ENCODE peak calls at places on chromosomes 1 and 21, in ten cellular contexts. J, K, G, Y, F, X, U, O, M and P are unnamed samples.

GRCh38 chr1:225612265-225612664 is 40.7 kb downstream of the ENAH start:
- DNase-seq in U (no peak), X (peak; percentile 24), J (no peak), Y (no peak), G (no peak), K (peak; percentile 36), F (no peak), O (no peak), M (no peak), P (no peak)

GRCh38 chr21:44555200-44555875 is 3.3 kb downstream of the KRTAP10-3 start:
- DNase-seq in O (no peak), X (no peak), K (no peak), G (no peak), F (peak; percentile 88), J (no peak), U (no peak), Y (no peak), M (no peak), P (no peak)

GRCh38 chr1:234638832-234639799 is 29.1 kb upstream of the IRF2BP2 start:
- DNase-seq in U (peak; percentile 51), M (no peak), K (no peak), F (no peak), O (no peak), X (peak; percentile 40), G (peak; percentile 16), J (no peak), Y (no peak), P (no peak)

GRCh38 chr1:50438945-50439344 is 15.7 kb upstream of the DMRTA2 start:
- DNase-seq in M (no peak), G (no peak), Y (no peak), U (no peak), K (no peak), X (peak; percentile 31), F (no peak), O (no peak), J (no peak), P (peak; percentile 43)

GRCh38 chr1:215166886-215167285 is 84.3 kb downstream of the KCNK2 start:
- DNase-seq in G (peak; percentile 55), J (no peak), X (peak; percentile 85), F (no peak), O (no peak), K (no peak), Y (no peak), M (no peak), U (no peak), P (peak; percentile 7)

GRCh38 chr1:113003751-113004690 is 48.0 kb upstream of the SLC16A1 start:
- DNase-seq in K (peak; percentile 48), O (no peak), M (no peak), U (no peak), F (no peak), X (no peak), Y (no peak), G (no peak), J (no peak), P (no peak)

GRCh38 chr1:154198756-154199562 is 7.1 kb upstream of the TPM3 start:
- DNase-seq in M (no peak), F (no peak), O (no peak), K (peak; percentile 83), X (peak; percentile 70), U (no peak), G (peak; percentile 61), J (peak; percentile 61), Y (peak; percentile 65), P (peak; percentile 57)

GRCh38 chr1:40258445-40258769 is 371 bp downstream of the ZMPSTE24 start:
- DNase-seq in O (no peak), U (no peak), F (no peak), Y (no peak), K (peak; percentile 30), G (peak; percentile 36), M (no peak), J (no peak), X (peak; percentile 31), P (no peak)

GRCh38 chr21:34133802-34134201 is 60.4 kb downstream of the MRPS6 start:
- DNase-seq in J (no peak), X (no peak), K (no peak), M (no peak), G (no peak), O (no peak), Y (no peak), U (no peak), F (no peak), P (no peak)

GRCh38 chr1:33152685-33153432 is 29.0 kb downstream of the TRIM62 start:
- DNase-seq in O (peak; percentile 57), U (no peak), K (peak; percentile 89), F (peak; percentile 93), X (peak; percentile 78), M (peak; percentile 76), Y (peak; percentile 40), J (peak; percentile 91), G (no peak), P (no peak)

GRCh38 chr1:46492269-46492853 is 2.7 kb downstream of the DMBX1 start:
- DNase-seq in J (no peak), U (no peak), F (no peak), X (no peak), O (no peak), G (no peak), Y (no peak), K (no peak), M (no peak), P (no peak)

GRCh38 chr1:30411206-30411605 is 312.2 kb downstream of the MATN1 start:
- DNase-seq in Y (no peak), U (peak; percentile 5), M (no peak), G (no peak), F (peak; percentile 68), O (no peak), K (no peak), X (no peak), J (no peak), P (no peak)

GRCh38 chr1:47031059-47031458 is 7.6 kb downstream of the CYP4X1 start:
- DNase-seq in M (no peak), F (peak; percentile 14), G (peak; percentile 21), O (no peak), J (no peak), X (peak; percentile 48), Y (peak; percentile 52), K (peak; percentile 92), U (peak; percentile 33), P (no peak)

GRCh38 chr21:42918291-42918690 is 7.1 kb downstream of the ERVH48-1 start:
- DNase-seq in X (no peak), O (no peak), J (no peak), U (no peak), M (no peak), Y (no peak), K (no peak), G (no peak), F (no peak), P (no peak)

GRCh38 chr1:244388961-244389360 is 62.7 kb downstream of the ADSS2 start:
- DNase-seq in M (no peak), K (no peak), X (no peak), G (peak; percentile 14), U (no peak), F (no peak), J (no peak), O (no peak), Y (no peak), P (no peak)

GRCh38 chr1:200856716-200857352 is 15.9 kb upstream of the GPR25 start:
- DNase-seq in J (no peak), Y (peak; percentile 84), O (no peak), X (peak; percentile 38), K (peak; percentile 94), U (no peak), M (no peak), F (no peak), G (peak; percentile 50), P (no peak)

GRCh38 chr1:195584870-195585624 is 1023.2 kb downstream of the KCNT2 start:
- DNase-seq in X (peak; percentile 38), G (peak; percentile 9), U (no peak), O (no peak), K (no peak), Y (no peak), J (no peak), F (no peak), M (no peak), P (no peak)

GRCh38 chr1:195577748-195578147 is 1030.5 kb downstream of the KCNT2 start:
- DNase-seq in F (no peak), O (no peak), J (no peak), X (no peak), G (no peak), U (no peak), K (peak; percentile 3), Y (no peak), M (no peak), P (no peak)

DNA sequence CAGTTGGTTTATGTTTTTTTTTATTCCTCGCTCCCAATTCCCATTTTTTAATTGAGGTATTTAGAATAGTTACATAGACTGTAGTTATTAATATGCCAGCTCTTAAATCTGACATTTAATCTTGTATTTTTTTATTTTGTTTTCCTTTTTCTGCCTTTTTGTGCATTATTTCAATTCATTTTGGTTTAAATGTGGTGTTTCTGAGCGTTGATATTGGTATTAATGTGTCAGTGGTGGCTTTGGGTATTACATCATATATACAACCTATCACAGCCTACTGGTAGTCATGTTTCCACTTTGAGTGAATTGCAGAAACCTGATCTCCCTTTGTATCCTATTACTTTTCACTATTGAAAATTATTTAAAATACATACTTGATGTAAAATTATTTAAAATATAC is 1027.3 kb downstream of the KCNT2 start:
- DNase-seq in J (no peak), X (no peak), G (no peak), M (no peak), K (no peak), U (no peak), F (no peak), O (no peak), Y (no peak), P (no peak)
- TF ChIP-seq CTCF in J (no peak), X (peak; percentile 10), G (no peak), M (no peak), K (no peak), U (peak; percentile 11), F (no peak), O (no peak), Y (no peak), P (peak; percentile 61)

GRCh38 chr1:44571712-44572571 is 102.3 kb downstream of the TMEM53 start:
- DNase-seq in G (no peak), U (no peak), K (no peak), M (no peak), O (no peak), X (peak; percentile 19), F (no peak), J (no peak), Y (no peak), P (no peak)
- TF ChIP-seq CTCF in G (peak; percentile 16), U (peak; percentile 33), K (peak; percentile 51), M (peak; percentile 32), O (no peak), X (peak; percentile 49), F (peak; percentile 19), J (peak; percentile 53), Y (peak; percentile 58), P (peak; percentile 75)

GRCh38 chr1:53992085-53992874 is 25.7 kb downstream of the LDLRAD1 start:
- DNase-seq in F (no peak), G (no peak), X (peak; percentile 6), U (no peak), Y (no peak), J (no peak), O (no peak), K (peak; percentile 47), M (no peak), P (no peak)
- TF ChIP-seq CTCF in F (peak; percentile 27), G (no peak), X (peak; percentile 25), U (no peak), Y (peak; percentile 32), J (peak; percentile 44), O (no peak), K (peak; percentile 64), M (no peak), P (peak; percentile 43)

DNA sequence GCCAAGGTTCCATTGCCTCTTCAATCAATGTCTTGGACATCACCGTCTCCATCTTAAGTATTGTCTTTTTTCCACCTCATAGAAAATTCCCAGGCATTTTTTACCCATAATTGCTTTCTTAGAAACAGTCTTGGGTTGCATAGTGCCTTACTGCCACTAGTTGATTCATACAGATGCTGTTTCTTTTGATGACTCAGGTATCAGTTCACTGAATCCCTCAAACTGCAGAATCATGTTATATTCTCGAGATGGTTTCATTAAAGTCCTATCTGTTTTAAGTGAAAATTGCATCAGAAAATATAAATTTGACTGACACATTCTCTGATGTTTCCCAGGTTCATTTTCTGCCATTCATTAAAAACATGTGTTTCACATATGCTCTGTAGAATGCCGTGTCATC is 1489.1 kb downstream of the BRINP3 start:
- DNase-seq in K (peak; percentile 1), X (no peak), F (no peak), J (no peak), U (no peak), O (no peak), G (no peak), M (no peak), Y (no peak), P (no peak)
- TF ChIP-seq CTCF in K (no peak), X (no peak), F (no peak), J (no peak), U (no peak), O (no peak), G (no peak), M (no peak), Y (no peak), P (no peak)